ENCODE peak calls at places on chromosomes 13 and 19, in five cellular contexts. L is AG09309, N is WERI-Rb-1, P is ovary, A is OCI-LY7. F is an unnamed sample.

GRCh38 chr13:49214917-49215376 is 5.2 kb upstream of the MLNR start:
- DNase-seq in A (peak), N (no peak), L (no peak), P (no peak), F (no peak)

GRCh38 chr19:28581468-28581770 is 631.5 kb downstream of the UQCRFS1 start:
- DNase-seq in N (no peak), A (no peak), P (no peak), L (no peak), F (no peak)

GRCh38 chr13:49098771-49099512 is 121.2 kb upstream of the MLNR start:
- DNase-seq in L (no peak), A (peak), P (no peak), N (no peak), F (no peak)

GRCh38 chr19:18895038-18895827 is 725 bp downstream of the CERS1 start:
- DNase-seq in L (no peak), N (peak), P (peak), A (peak), F (peak)

GRCh38 chr19:53958168-53958571 is 4.6 kb upstream of the CACNG8 start:
- DNase-seq in L (no peak), N (no peak), A (no peak), P (no peak), F (peak)

GRCh38 chr19:36267061-36267845 is 52.3 kb downstream of the ZNF146 start:
- DNase-seq in L (no peak), P (no peak), N (no peak), A (no peak), F (no peak)

GRCh38 chr13:75704942-75705320 is 68.8 kb downstream of the LMO7 start:
- DNase-seq in P (no peak), L (no peak), N (no peak), A (no peak), F (no peak)

GRCh38 chr19:13640611-13641010 is 123.7 kb upstream of the MRI1 start:
- DNase-seq in N (no peak), L (no peak), P (no peak), A (no peak), F (no peak)

GRCh38 chr13:30408319-30409101 is 13.8 kb upstream of the UBE2L5 start:
- DNase-seq in P (peak), N (no peak), A (peak), L (no peak), F (peak)

GRCh38 chr13:23921451-23921888 is 24.2 kb upstream of the C1QTNF9B start:
- DNase-seq in L (peak), A (peak), N (no peak), P (no peak), F (no peak)

GRCh38 chr13:34523401-34523800 is 418.7 kb upstream of the NBEA start:
- DNase-seq in L (no peak), N (no peak), P (no peak), A (no peak), F (no peak)

GRCh38 chr19:39413269-39413902 is 917 bp downstream of the PLEKHG2 start:
- DNase-seq in P (peak), A (peak), L (no peak), N (peak), F (peak)

GRCh38 chr19:36963262-36963661 is 47.1 kb downstream of the ZNF568 start:
- DNase-seq in N (no peak), A (no peak), L (no peak), P (no peak), F (no peak)

GRCh38 chr19:7742575-7742974 is 4.8 kb downstream of the CD209 start:
- DNase-seq in P (no peak), L (no peak), N (peak), A (no peak), F (no peak)

GRCh38 chr13:78326608-78327007 is 276.7 kb downstream of the POU4F1 start:
- DNase-seq in L (no peak), N (no peak), A (no peak), P (no peak), F (no peak)

GRCh38 chr13:58587183-58587582 is 955.6 kb downstream of the PCDH17 start:
- DNase-seq in L (no peak), A (peak), N (no peak), P (no peak), F (no peak)

GRCh38 chr13:26785845-26786630 is 25.5 kb upstream of the GPR12 start:
- DNase-seq in A (peak), N (no peak), P (no peak), L (no peak), F (no peak)

GRCh38 chr13:41514853-41515395 is 57.6 kb downstream of the RGCC start:
- DNase-seq in L (no peak), A (no peak), P (no peak), N (no peak), F (no peak)

GRCh38 chr13:100506154-100506553 is 82.4 kb downstream of the GGACT start:
- DNase-seq in N (no peak), P (no peak), L (no peak), A (no peak), F (no peak)

GRCh38 chr13:112968380-112968909 is 569 bp upstream of the MCF2L start:
- DNase-seq in L (no peak), N (no peak), P (peak), A (peak), F (peak)

GRCh38 chr19:32251634-32252332 is 93.6 kb upstream of the ZNF507 start:
- DNase-seq in A (no peak), P (no peak), L (no peak), N (no peak), F (no peak)

GRCh38 chr19:3642987-3643386 is 16.4 kb upstream of the CACTIN start:
- DNase-seq in P (no peak), A (peak), L (no peak), N (peak), F (peak)

GRCh38 chr13:48873081-48873480 is 102.6 kb upstream of the FNDC3A start:
- DNase-seq in L (no peak), A (no peak), N (no peak), P (no peak), F (no peak)

GRCh38 chr13:27283906-27284523 is 13.4 kb downstream of the RASL11A start:
- DNase-seq in N (peak), P (no peak), A (peak), L (no peak), F (no peak)

GRCh38 chr19:7857727-7858701 is 16.2 kb downstream of the PRR36 start:
- DNase-seq in L (no peak), A (peak), P (no peak), N (peak), F (peak)

GRCh38 chr13:111947026-111947810 is 119.7 kb upstream of the SOX1 start:
- DNase-seq in N (no peak), L (no peak), P (no peak), A (no peak), F (no peak)

DNA sequence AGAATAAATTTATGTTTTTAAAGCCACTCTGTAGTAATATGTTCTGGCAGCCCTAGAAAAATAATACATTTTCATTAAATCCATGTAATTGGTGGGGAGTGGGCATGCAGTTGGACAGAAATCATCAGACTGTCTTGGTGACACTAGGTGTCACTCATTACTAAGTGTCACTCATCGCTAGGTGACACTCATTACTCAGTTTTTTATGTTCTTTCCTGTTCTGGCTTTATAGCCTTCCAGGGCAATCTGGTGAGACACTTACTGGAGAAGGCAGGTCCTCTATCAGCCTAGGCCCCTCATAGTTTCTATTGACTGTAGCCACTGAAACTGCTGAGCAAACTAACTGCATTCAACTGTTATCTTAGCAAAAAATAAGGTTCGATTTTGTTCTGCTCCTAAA is 542.1 kb downstream of the SLITRK1 start:
- DNase-seq in P (no peak), A (no peak), N (no peak), L (no peak), F (no peak)
- TF ChIP-seq CTCF in P (no peak), A (no peak), N (no peak), L (no peak), F (no peak)

GRCh38 chr13:114143806-114144605 is 11.6 kb upstream of the RASA3 start:
- DNase-seq in N (peak), A (peak), P (no peak), L (no peak), F (peak)
- TF ChIP-seq CTCF in N (peak), A (peak), P (no peak), L (no peak), F (peak)

GRCh38 chr19:15684828-15685227 is 11.9 kb downstream of the CYP4F12 start:
- DNase-seq in L (no peak), N (no peak), A (no peak), P (no peak), F (no peak)
- TF ChIP-seq CTCF in L (no peak), N (no peak), A (no peak), P (no peak), F (no peak)

DNA sequence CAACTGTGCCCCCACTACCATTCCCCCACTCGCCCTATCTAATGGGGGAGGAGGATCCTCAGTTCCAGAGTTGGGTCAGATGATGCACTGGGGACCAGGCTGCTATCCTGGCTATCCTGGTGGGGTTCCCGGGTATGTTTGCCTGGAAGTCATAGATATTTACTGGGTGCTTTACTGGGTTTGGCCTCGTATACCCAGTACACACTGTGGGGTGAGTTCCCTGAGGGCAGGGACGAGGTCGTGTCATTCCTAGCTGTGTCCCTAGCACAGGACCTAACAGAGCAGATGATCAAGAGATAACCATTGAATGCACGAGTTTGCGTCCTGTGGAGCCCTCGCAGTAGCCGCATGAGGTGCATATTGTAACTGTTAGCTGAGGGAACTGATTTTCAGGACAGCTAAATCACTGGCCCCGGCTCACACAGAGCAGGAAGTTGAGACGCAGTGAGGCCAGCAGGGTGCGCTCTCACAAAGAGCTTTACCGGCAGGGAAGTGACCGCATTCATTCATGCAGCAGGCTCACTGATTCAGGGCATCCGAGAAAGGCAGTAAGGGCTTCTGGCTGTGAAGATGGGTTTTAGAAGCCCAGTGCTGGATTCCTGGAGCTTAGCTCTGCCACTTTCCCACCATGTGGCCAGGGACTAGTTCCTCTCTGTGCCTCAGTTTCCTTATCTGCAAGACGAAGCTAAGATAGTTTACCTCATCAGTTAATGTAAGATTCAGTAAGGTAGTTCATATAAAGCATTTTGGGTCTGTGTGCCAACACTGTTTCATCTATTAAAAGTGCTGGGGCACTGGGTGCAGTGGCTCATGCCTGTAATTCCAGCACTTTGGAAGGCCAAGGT is 6.0 kb downstream of the RUVBL2 start:
- DNase-seq in L (no peak), N (peak), A (peak), P (no peak), F (peak)
- TF ChIP-seq CTCF in L (peak), N (peak), A (peak), P (no peak), F (peak)

GRCh38 chr13:97809576-97809975 is 143.9 kb upstream of the IPO5 start:
- DNase-seq in N (no peak), A (no peak), L (no peak), P (no peak), F (no peak)

DNA sequence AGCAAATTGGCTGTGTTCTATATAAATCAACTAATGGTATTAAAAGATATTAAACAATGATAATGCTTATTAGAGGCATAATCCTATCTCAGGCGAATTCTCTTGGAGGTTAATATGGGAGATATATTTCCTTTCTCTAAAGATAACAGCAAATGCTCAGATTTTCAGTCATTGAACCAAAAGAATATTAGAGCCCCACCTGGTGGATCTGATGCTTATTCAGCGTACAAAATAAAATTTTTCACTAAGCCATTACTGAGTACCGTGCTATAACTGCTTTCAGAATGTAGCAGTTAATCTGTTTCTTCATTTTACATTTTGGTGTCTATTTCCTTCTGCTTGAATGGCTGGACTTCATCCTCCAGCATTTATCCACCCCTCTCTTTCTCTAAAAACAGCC is 143.3 kb upstream of the IPO5 start:
- DNase-seq in N (no peak), P (no peak), L (no peak), A (no peak), F (no peak)
- TF ChIP-seq CTCF in N (peak), P (no peak), L (peak), A (peak), F (peak)

GRCh38 chr13:94534171-94534570 is 54.7 kb upstream of the DCT start:
- DNase-seq in A (no peak), P (no peak), L (no peak), N (no peak), F (no peak)
- TF ChIP-seq CTCF in A (no peak), P (no peak), L (no peak), N (no peak), F (no peak)

GRCh38 chr13:110352735-110353134 is 45.7 kb downstream of the COL4A2 start:
- DNase-seq in N (peak), A (no peak), L (no peak), P (no peak), F (no peak)
- TF ChIP-seq CTCF in N (peak), A (peak), L (no peak), P (no peak), F (peak)